ENCODE peak calls at places on chromosomes 4 and X, in seven cellular contexts. R is uterus, C is endodermal cell, Y is HCT116, E is astrocyte of the spinal cord, K is fibroblast of lung, S is A549. A is an unnamed sample.

GRCh38 chr4:56668267-56668666 is 12.8 kb downstream of the HOPX start:
- DNase-seq in C (peak; percentile 75), R (no peak), K (no peak), S (peak; percentile 6), Y (peak; percentile 8), E (no peak), A (peak; percentile 43)

GRCh38 chrX:134908235-134908834 is 82.5 kb upstream of the SMIM10 start:
- DNase-seq in S (peak; percentile 36), Y (no peak), E (peak; percentile 35), C (no peak), R (no peak), K (no peak), A (peak; percentile 68)

GRCh38 chrX:87376896-87377295 is 140.7 kb upstream of the KLHL4 start:
- DNase-seq in C (no peak), S (no peak), E (no peak), Y (no peak), R (no peak), K (no peak), A (no peak)

GRCh38 chrX:149568701-149569296 is 18.5 kb downstream of the MAGEA9B start:
- DNase-seq in E (no peak), R (no peak), C (peak; percentile 10), K (no peak), S (no peak), Y (no peak), A (no peak)

GRCh38 chr4:175435437-175435836 is 376.6 kb downstream of the GPM6A start:
- DNase-seq in C (no peak), S (no peak), E (no peak), Y (no peak), R (no peak), K (no peak), A (no peak)

GRCh38 chr4:102606846-102607440 is 105.8 kb downstream of the NFKB1 start:
- DNase-seq in S (no peak), R (no peak), Y (no peak), E (no peak), K (no peak), C (no peak), A (no peak)

GRCh38 chr4:53695540-53696463 is 104.5 kb upstream of the LNX1 start:
- DNase-seq in E (no peak), Y (no peak), C (no peak), S (no peak), K (no peak), R (no peak), A (no peak)

GRCh38 chr4:137659431-137659830 is 127.1 kb upstream of the PCDH18 start:
- DNase-seq in R (no peak), C (no peak), E (peak; percentile 54), Y (no peak), K (peak; percentile 76), S (no peak), A (peak; percentile 76)

GRCh38 chr4:108762559-108763225 is at the start of gene ETNPPL:
- DNase-seq in R (no peak), K (peak; percentile 21), C (peak; percentile 91), Y (no peak), E (no peak), S (peak; percentile 2), A (no peak)

GRCh38 chr4:108048997-108049396 is 59.3 kb downstream of the HADH start:
- DNase-seq in K (no peak), C (no peak), E (no peak), S (no peak), Y (no peak), R (no peak), A (no peak)

GRCh38 chr4:182207806-182208483 is 35.3 kb upstream of the TENM3 start:
- DNase-seq in K (peak; percentile 95), E (peak; percentile 93), R (no peak), S (peak; percentile 41), C (no peak), Y (no peak), A (peak; percentile 87)

GRCh38 chr4:123516576-123516975 is 120.0 kb downstream of the SPRY1 start:
- DNase-seq in Y (no peak), S (no peak), C (no peak), K (no peak), E (no peak), R (no peak), A (no peak)

GRCh38 chr4:8282742-8283141 is 13.2 kb downstream of the HTRA3 start:
- DNase-seq in K (no peak), S (no peak), R (no peak), E (no peak), C (no peak), Y (no peak), A (no peak)

GRCh38 chr4:40292313-40292759 is 42.8 kb upstream of the CHRNA9 start:
- DNase-seq in R (no peak), E (no peak), S (peak; percentile 20), Y (no peak), C (peak; percentile 74), K (peak; percentile 17), A (peak; percentile 76)

GRCh38 chr4:79661196-79661595 is 253.2 kb upstream of the GK2 start:
- DNase-seq in E (no peak), C (no peak), S (no peak), Y (no peak), K (no peak), R (no peak), A (no peak)

GRCh38 chr4:75995727-75996126 is 5.0 kb upstream of the SDAD1 start:
- DNase-seq in Y (peak; percentile 42), S (peak; percentile 44), E (peak; percentile 60), K (peak; percentile 39), C (peak; percentile 61), R (no peak), A (peak; percentile 72)

GRCh38 chr4:67918428-67918827 is 34.6 kb upstream of the TMPRSS11D start:
- DNase-seq in C (no peak), K (no peak), E (no peak), Y (peak; percentile 13), S (no peak), R (no peak), A (no peak)

GRCh38 chrX:40267334-40268118 is 169.8 kb upstream of the BCOR start:
- DNase-seq in K (no peak), C (no peak), Y (no peak), S (no peak), E (no peak), R (no peak), A (peak; percentile 9)

GRCh38 chr4:127134490-127134889 is 498.3 kb upstream of the INTU start:
- DNase-seq in K (no peak), C (no peak), R (no peak), E (no peak), S (no peak), Y (no peak), A (no peak)

GRCh38 chr4:163548481-163549243 is 54.2 kb downstream of the TMA16 start:
- DNase-seq in K (peak; percentile 51), C (no peak), E (peak; percentile 71), R (no peak), S (peak; percentile 57), Y (no peak), A (peak; percentile 76)

GRCh38 chr4:146371812-146372211 is 149.9 kb downstream of the SLC10A7 start:
- DNase-seq in C (no peak), Y (no peak), S (no peak), R (no peak), K (no peak), E (no peak), A (no peak)

GRCh38 chr4:128039568-128039967 is 21.5 kb upstream of the LARP1B start:
- DNase-seq in S (no peak), K (no peak), R (no peak), Y (no peak), E (no peak), C (no peak), A (no peak)

GRCh38 chr4:180380733-180381132 is 1862.5 kb upstream of the TENM3 start:
- DNase-seq in E (peak; percentile 79), S (peak; percentile 18), R (no peak), Y (peak; percentile 79), K (peak; percentile 83), C (no peak), A (no peak)

GRCh38 chr4:147825451-147826287 is 93.8 kb downstream of the ARHGAP10 start:
- DNase-seq in S (no peak), C (no peak), E (no peak), K (peak; percentile 60), R (no peak), Y (no peak), A (peak; percentile 45)

DNA sequence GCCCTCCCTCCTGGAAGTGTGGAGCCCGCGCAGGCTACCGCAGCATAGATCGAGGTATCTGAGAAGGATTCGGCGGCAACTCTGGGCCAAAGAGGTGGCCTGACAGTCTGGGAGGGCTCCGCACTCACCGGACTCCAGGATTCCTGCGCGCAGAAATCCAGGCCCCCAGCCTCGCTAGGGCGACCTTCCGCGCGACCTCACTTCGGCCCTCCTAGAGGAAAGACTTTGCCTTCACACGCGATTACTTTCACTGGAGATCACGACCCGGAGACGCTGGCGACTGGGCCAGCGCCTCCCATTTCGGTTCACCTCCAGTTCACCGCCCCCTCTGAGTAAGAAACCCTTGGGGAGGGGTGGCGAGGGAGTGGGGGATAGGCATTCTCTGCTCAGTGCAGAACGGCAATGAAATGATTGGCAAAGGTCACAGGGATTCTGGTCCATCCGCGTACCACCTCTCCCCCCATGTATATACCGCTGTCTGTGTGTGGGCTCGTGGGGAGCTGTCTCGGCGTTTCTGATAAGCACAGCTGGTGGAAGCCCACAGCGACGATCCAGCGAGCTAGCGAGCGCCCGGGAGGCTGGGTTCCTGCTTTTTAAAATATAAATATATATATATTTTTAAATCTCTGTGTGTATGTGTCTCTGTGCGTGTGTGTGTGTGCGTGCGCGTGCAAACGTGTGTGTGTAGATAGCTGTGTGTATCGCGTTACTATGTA is 2.5 kb downstream of the POU3F4 start:
- DNase-seq in Y (no peak), K (no peak), R (no peak), E (peak; percentile 38), S (no peak), C (peak; percentile 65), A (no peak)
- H3K4me3 ChIP-seq in Y (no peak overlapping the region), K (no peak overlapping the region), R (no peak overlapping the region), E (peak overlapping the region; percentile 48), S (no peak overlapping the region), C (peak overlapping the region; percentile 72), A (no peak overlapping the region)

GRCh38 chr4:42656986-42657792 is at the start of gene ATP8A1:
- DNase-seq in E (peak; percentile 90), C (peak; percentile 97), S (peak; percentile 75), R (peak; percentile 89), K (peak; percentile 84), Y (peak; percentile 51), A (peak; percentile 91)
- TF ChIP-seq CTCF in E (no peak), C (no peak), S (no peak), R (no peak), K (no peak), Y (no peak), A (no peak)

DNA sequence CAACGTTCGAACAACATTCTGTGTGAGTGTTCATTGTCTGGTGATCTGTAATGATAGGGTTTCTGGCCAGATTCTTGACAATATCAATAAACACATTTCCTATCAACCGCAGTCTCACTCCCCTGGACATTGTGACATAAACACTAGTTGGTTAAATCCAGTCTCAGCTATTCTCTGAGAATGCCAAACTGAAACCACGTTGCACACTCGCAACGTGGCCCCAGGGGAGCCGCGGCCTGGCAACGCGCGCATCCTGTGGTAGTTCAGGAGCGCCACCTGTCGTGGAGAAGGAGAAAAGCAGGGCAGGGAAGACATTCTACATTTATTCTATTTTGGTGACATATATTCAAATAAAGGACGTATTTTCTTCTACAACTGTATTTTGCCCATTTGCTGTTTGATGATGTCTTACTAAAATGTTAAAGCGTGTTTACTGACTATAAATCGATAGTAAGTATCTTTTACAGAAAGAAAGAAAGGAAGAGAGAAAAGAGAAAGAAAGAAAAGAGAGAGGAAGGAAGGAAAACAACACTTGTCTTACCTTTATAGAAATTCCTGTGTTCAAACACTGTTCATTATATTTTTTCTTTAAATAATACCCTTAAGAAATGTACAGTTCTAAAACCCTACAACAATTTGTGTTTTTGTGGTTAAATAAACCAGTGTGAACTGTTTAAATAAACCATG is 738.3 kb upstream of the FRG1 start:
- DNase-seq in Y (peak; percentile 28), K (peak; percentile 14), R (peak; percentile 25), C (peak; percentile 78), S (peak; percentile 73), E (peak; percentile 63), A (peak; percentile 79)
- H3K4me3 ChIP-seq in Y (peak overlapping the region; percentile 26), K (peak overlapping the region; percentile 41), R (no peak overlapping the region), C (no peak overlapping the region), S (no peak overlapping the region), E (no peak overlapping the region), A (peak overlapping the region; percentile 33)

GRCh38 chr4:13599159-13599558 is 28.4 kb downstream of the BOD1L1 start:
- DNase-seq in Y (no peak), E (no peak), C (peak; percentile 92), S (no peak), K (no peak), R (no peak), A (no peak)
- TF ChIP-seq CTCF in Y (peak; percentile 43), E (peak; percentile 40), C (peak; percentile 70), S (peak; percentile 9), K (peak; percentile 27), R (no peak), A (peak; percentile 43)